ENCODE peak calls at places on chromosomes 7 and 10, in ten cellular contexts. F is GM12878, Y is testis, P is uterus, I is heart left ventricle, C is stomach, H is ovary, N is transverse colon, T is A549, L is NB4. S is an unnamed sample.

GRCh38 chr10:69119896-69120295 is 4.1 kb upstream of the VPS26A start:
- DNase-seq in F (no peak), Y (no peak), P (no peak), I (no peak), C (no peak), H (no peak), N (no peak), T (no peak), L (no peak), S (no peak)

GRCh38 chr10:14356921-14357320 is 26.2 kb upstream of the FRMD4A start:
- DNase-seq in F (no peak), Y (no peak), P (no peak), I (no peak), C (no peak), H (no peak), N (no peak), T (no peak), L (no peak), S (no peak)

GRCh38 chr7:28077616-28078015 is 103.0 kb downstream of the JAZF1 start:
- DNase-seq in F (no peak), Y (no peak), P (no peak), I (no peak), C (no peak), H (no peak), N (no peak), T (no peak), L (no peak), S (no peak)

GRCh38 chr10:66505003-66505707 is 420.7 kb upstream of the LRRTM3 start:
- DNase-seq in F (no peak), Y (no peak), P (no peak), I (no peak), C (no peak), H (no peak), N (no peak), T (no peak), L (no peak), S (no peak)

GRCh38 chr10:4934391-4934987 is 28.7 kb upstream of the AKR1C1 start:
- DNase-seq in F (no peak), Y (no peak), P (no peak), I (no peak), C (peak), H (no peak), N (no peak), T (no peak), L (no peak), S (no peak)

GRCh38 chr10:15370741-15371701 is at the start of gene FAM171A1:
- DNase-seq in F (no peak), Y (peak), P (peak), I (peak), C (peak), H (peak), N (peak), T (peak), L (peak), S (peak)

GRCh38 chr7:46652317-46652716 is 731.2 kb upstream of the IGFBP3 start:
- DNase-seq in F (no peak), Y (no peak), P (no peak), I (no peak), C (no peak), H (no peak), N (no peak), T (no peak), L (no peak), S (no peak)

GRCh38 chr10:94439275-94439861 is 37.0 kb downstream of the TBC1D12 start:
- DNase-seq in F (no peak), Y (no peak), P (no peak), I (peak), C (no peak), H (no peak), N (no peak), T (no peak), L (no peak), S (no peak)

GRCh38 chr7:37354661-37355131 is 94.0 kb downstream of the ELMO1 start:
- DNase-seq in F (no peak), Y (peak), P (peak), I (peak), C (no peak), H (no peak), N (peak), T (no peak), L (peak), S (peak)

GRCh38 chr10:94493463-94493862 is 52.1 kb upstream of the HELLS start:
- DNase-seq in F (no peak), Y (no peak), P (no peak), I (no peak), C (no peak), H (no peak), N (no peak), T (no peak), L (no peak), S (no peak)

GRCh38 chr10:85993840-85994507 is 372.6 kb downstream of the GRID1 start:
- DNase-seq in F (no peak), Y (no peak), P (no peak), I (no peak), C (no peak), H (no peak), N (no peak), T (no peak), L (no peak), S (no peak)

GRCh38 chr10:32953277-32953927 is 4.6 kb downstream of the ITGB1 start:
- DNase-seq in F (no peak), Y (no peak), P (no peak), I (no peak), C (no peak), H (no peak), N (no peak), T (no peak), L (no peak), S (no peak)

GRCh38 chr10:32955299-32955772 is 2.7 kb downstream of the ITGB1 start:
- DNase-seq in F (no peak), Y (no peak), P (no peak), I (no peak), C (no peak), H (no peak), N (no peak), T (no peak), L (no peak), S (no peak)

GRCh38 chr10:32954545-32955298 is 3.3 kb downstream of the ITGB1 start:
- DNase-seq in F (no peak), Y (no peak), P (no peak), I (no peak), C (no peak), H (no peak), N (no peak), T (no peak), L (no peak), S (no peak)

GRCh38 chr10:32952541-32953276 is 5.3 kb downstream of the ITGB1 start:
- DNase-seq in F (no peak), Y (no peak), P (no peak), I (no peak), C (no peak), H (no peak), N (no peak), T (no peak), L (no peak), S (no peak)

GRCh38 chr10:32954080-32954479 is 4.0 kb downstream of the ITGB1 start:
- DNase-seq in F (no peak), Y (no peak), P (no peak), I (no peak), C (no peak), H (no peak), N (no peak), T (no peak), L (no peak), S (no peak)
- H3K4me3 ChIP-seq in F (no peak), Y (no peak), P (no peak), I (peak), C (peak), H (no peak), N (peak), T (peak), L (no peak), S (no peak)

GRCh38 chr10:133329401-133330202 is 7.1 kb downstream of the CALY start:
- DNase-seq in F (no peak), Y (peak), P (peak), I (peak), C (peak), H (peak), N (peak), T (peak), L (peak), S (peak)
- TF ChIP-seq CTCF in F (peak), Y (peak), P (peak), I (peak), C (peak), H (peak), N (peak), T (peak), L (peak), S (peak)

GRCh38 chr7:131538071-131538790 is 18.2 kb downstream of the PODXL start:
- DNase-seq in F (no peak), Y (no peak), P (no peak), I (no peak), C (no peak), H (no peak), N (no peak), T (no peak), L (no peak), S (peak)

GRCh38 chr7:131537581-131537980 is 18.8 kb downstream of the PODXL start:
- DNase-seq in F (no peak), Y (no peak), P (no peak), I (no peak), C (no peak), H (no peak), N (no peak), T (no peak), L (no peak), S (no peak)

GRCh38 chr7:131533566-131534561 is 22.6 kb downstream of the PODXL start:
- DNase-seq in F (no peak), Y (no peak), P (no peak), I (no peak), C (no peak), H (no peak), N (no peak), T (no peak), L (no peak), S (peak)

GRCh38 chr7:131538791-131539179 is 17.6 kb downstream of the PODXL start:
- DNase-seq in F (no peak), Y (peak), P (no peak), I (peak), C (no peak), H (no peak), N (no peak), T (no peak), L (no peak), S (peak)

GRCh38 chr7:131536361-131536849 is 20.0 kb downstream of the PODXL start:
- DNase-seq in F (no peak), Y (no peak), P (no peak), I (no peak), C (no peak), H (no peak), N (no peak), T (no peak), L (no peak), S (peak)
- TF ChIP-seq POLR2A in F (no peak), Y (no peak), P (no peak), I (no peak), C (no peak), H (no peak), N (no peak), T (no peak), L (no peak), S (no peak)

GRCh38 chr10:785539-786214 is 96.2 kb upstream of the DIP2C start:
- DNase-seq in F (no peak), Y (no peak), P (no peak), I (peak), C (peak), H (no peak), N (no peak), T (no peak), L (no peak), S (no peak)

GRCh38 chr10:784759-785538 is 95.5 kb upstream of the DIP2C start:
- DNase-seq in F (no peak), Y (peak), P (no peak), I (peak), C (peak), H (peak), N (peak), T (peak), L (peak), S (peak)

GRCh38 chr10:786666-787512 is 97.4 kb upstream of the DIP2C start:
- DNase-seq in F (no peak), Y (no peak), P (no peak), I (peak), C (peak), H (no peak), N (no peak), T (no peak), L (no peak), S (no peak)

GRCh38 chr10:782751-783648 is 93.5 kb upstream of the DIP2C start:
- DNase-seq in F (no peak), Y (no peak), P (no peak), I (peak), C (peak), H (no peak), N (peak), T (no peak), L (no peak), S (peak)

DNA sequence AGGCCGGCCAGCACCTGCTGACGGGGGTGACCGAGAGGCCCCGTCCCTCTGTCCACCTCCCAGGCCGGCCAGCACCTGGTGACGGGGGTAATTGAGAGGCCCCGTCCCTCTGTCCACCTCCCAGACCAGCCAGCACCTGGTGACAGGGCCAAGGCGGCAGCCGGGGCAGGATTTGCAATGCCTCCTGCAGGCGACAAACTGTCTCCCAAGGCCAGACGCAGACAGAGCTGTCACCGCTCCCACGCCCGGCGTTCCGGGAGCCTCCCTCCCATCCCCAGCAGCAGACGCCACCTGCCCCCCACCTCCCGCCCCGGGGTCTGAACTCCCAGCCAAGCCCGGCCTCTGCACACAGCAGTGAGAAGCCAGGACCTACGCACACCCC is 94.9 kb upstream of the DIP2C start:
- DNase-seq in F (no peak), Y (peak), P (no peak), I (peak), C (peak), H (no peak), N (peak), T (no peak), L (no peak), S (peak)
- H3K4me3 ChIP-seq in F (no peak), Y (peak), P (peak), I (peak), C (peak), H (peak), N (peak), T (peak), L (no peak), S (peak)

DNA sequence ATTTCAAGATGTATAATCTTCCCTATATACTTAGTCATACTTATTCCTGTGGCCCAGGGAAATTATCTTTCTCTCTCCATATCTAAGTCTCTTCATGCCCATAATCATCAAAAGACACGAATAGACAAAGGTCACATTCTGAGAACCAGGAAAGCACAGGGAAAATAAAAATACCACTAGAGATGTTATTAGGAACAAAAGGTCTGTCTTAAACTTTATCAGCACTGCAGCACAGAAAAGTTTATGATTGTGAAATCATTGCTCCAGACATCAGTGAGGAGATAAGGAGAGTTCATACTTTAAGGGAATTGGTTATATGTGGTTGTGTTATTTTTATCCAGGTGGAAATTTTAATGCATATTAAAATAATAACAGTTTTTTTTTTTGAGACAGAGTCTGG is 974.6 kb upstream of the CELF2 start:
- DNase-seq in F (no peak), Y (no peak), P (no peak), I (no peak), C (no peak), H (no peak), N (no peak), T (no peak), L (no peak), S (no peak)
- TF ChIP-seq CTCF in F (no peak), Y (no peak), P (no peak), I (no peak), C (no peak), H (no peak), N (no peak), T (no peak), L (no peak), S (no peak)

GRCh38 chr7:91266067-91266930 is 2.1 kb downstream of the FZD1 start:
- DNase-seq in F (no peak), Y (no peak), P (peak), I (peak), C (no peak), H (peak), N (peak), T (no peak), L (no peak), S (peak)

GRCh38 chr7:91264924-91265681 is 870 bp downstream of the FZD1 start:
- DNase-seq in F (no peak), Y (peak), P (peak), I (peak), C (peak), H (peak), N (peak), T (no peak), L (peak), S (peak)

GRCh38 chr7:91265693-91266066 is 1.4 kb downstream of the FZD1 start:
- DNase-seq in F (no peak), Y (no peak), P (no peak), I (peak), C (no peak), H (no peak), N (peak), T (no peak), L (no peak), S (peak)

GRCh38 chr7:91263359-91264082 is 712 bp upstream of the FZD1 start:
- DNase-seq in F (no peak), Y (peak), P (peak), I (peak), C (no peak), H (peak), N (peak), T (peak), L (peak), S (peak)

DNA sequence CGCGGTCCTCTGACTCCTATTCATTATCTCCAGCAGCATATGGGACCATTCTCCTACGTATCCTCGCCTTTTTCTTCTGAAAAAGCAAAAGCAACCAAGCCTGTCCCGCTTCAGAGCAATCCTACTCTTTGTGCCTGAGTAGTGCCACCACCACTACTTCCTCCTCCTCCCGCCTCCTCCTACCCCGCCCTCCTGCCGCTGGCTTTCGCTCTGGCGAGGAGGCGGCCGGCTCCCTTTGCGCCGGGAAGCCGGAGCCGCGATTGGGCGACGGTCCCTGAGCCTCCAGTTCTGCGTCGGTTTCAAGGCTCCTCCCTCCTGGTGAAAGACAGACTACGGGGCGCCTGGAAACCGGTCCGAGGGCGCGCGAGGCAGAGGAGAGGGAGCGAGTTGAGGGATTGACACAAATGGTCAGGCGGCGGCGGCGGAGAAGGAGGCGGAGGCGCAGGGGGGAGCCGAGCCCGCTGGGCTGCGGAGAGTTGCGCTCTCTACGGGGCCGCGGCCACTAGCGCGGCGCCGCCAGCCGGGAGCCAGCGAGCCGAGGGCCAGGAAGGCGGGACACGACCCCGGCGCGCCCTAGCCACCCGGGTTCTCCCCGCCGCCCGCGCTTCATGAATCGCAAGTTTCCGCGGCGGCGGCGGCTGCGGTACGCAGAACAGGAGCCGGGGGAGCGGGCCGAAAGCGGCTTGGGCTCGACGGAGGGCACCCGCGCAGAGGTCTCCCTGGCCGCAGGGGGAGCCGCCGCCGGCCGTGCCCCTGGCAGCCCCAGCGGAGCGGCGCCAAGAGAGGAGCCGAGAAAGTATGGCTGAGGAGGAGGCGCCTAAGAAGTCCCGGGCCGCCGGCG is at the start of gene FZD1:
- DNase-seq in F (peak), Y (peak), P (peak), I (peak), C (peak), H (peak), N (peak), T (peak), L (peak), S (peak)
- TF ChIP-seq POLR2A in F (peak), Y (peak), P (peak), I (no peak), C (peak), H (peak), N (peak), T (peak), L (no peak), S (no peak)